ENCODE peak calls at places on chromosomes 3 and 15, in four cellular contexts. R is RWPE2; X is DMS53; F is stimulated activated CD4-positive, alpha-beta T cell treated with anti-CD3 and anti-CD28 coated beads, Interleukin-2, amount 100 ng/mL, for 24 hours. V is an unnamed sample.

GRCh38 chr3:134621824-134622223 is 29.0 kb downstream of the KY start:
- DNase-seq in F (no peak), X (no peak), R (no peak), V (no peak)

GRCh38 chr3:16249336-16249735 is 15.4 kb downstream of the DPH3 start:
- DNase-seq in F (no peak), R (no peak), X (peak), V (no peak)

GRCh38 chr15:94314639-94315038 is 83.3 kb downstream of the MCTP2 start:
- DNase-seq in F (no peak), R (no peak), X (no peak), V (no peak)

GRCh38 chr15:41354371-41354770 is 21.7 kb downstream of the NUSAP1 start:
- DNase-seq in X (no peak), R (no peak), F (no peak), V (no peak)

GRCh38 chr15:45128971-45129639 is 574 bp downstream of the DUOXA1 start:
- DNase-seq in R (peak), F (no peak), X (no peak), V (no peak)

GRCh38 chr3:50165388-50166308 is 10.5 kb downstream of the SEMA3F start:
- DNase-seq in X (peak), R (no peak), F (no peak), V (peak)

GRCh38 chr3:126136428-126137220 is 43.8 kb downstream of the ALDH1L1 start:
- DNase-seq in F (peak), X (no peak), R (no peak), V (no peak)

GRCh38 chr3:3707858-3708768 is 91.1 kb upstream of the LRRN1 start:
- DNase-seq in F (no peak), X (no peak), R (no peak), V (peak)

GRCh38 chr15:34154725-34155204 is 52.9 kb downstream of the PGBD4 start:
- DNase-seq in R (no peak), F (peak), X (peak), V (no peak)

GRCh38 chr3:13495921-13496723 is 16.0 kb downstream of the HDAC11 start:
- DNase-seq in X (peak), R (peak), F (peak), V (peak)

GRCh38 chr3:37127340-37127739 is 47.0 kb downstream of the LRRFIP2 start:
- DNase-seq in F (no peak), X (peak), R (no peak), V (peak)

GRCh38 chr3:71584216-71585061 is 911 bp upstream of the FOXP1 start:
- DNase-seq in F (peak), X (peak), R (no peak), V (peak)

GRCh38 chr3:170386468-170386867 is 29.0 kb downstream of the SKIL start:
- DNase-seq in R (no peak), F (no peak), X (no peak), V (no peak)

GRCh38 chr3:73502609-73503560 is 121.9 kb downstream of the PDZRN3 start:
- DNase-seq in F (peak), R (no peak), X (peak), V (peak)

GRCh38 chr3:149534671-149535394 is 60.3 kb downstream of the TM4SF4 start:
- DNase-seq in R (no peak), X (peak), F (no peak), V (no peak)

GRCh38 chr3:43019168-43019765 is 40.2 kb downstream of the GASK1A start:
- DNase-seq in R (no peak), X (no peak), F (no peak), V (no peak)

GRCh38 chr3:122572940-122573412 is 4.5 kb upstream of the PARP15 start:
- DNase-seq in R (peak), F (peak), X (peak), V (no peak)

GRCh38 chr3:52705438-52705687 is 228 bp downstream of the GLT8D1 start:
- DNase-seq in F (no peak), R (peak), X (no peak), V (no peak)